ENCODE peak calls at places on chromosomes 2 and 18, in eight cellular contexts. O is fibroblast of the aortic adventitia; E is CD8-positive, alpha-beta T cell; Q is endothelial cell of umbilical vein; B is AG04450; L is lung; W is fibroblast of lung; Z is B cell. P is an unnamed sample.

GRCh38 chr2:68225119-68225632 is 27.2 kb downstream of the PPP3R1 start:
- DNase-seq in O (peak), E (no peak), Q (peak), B (no peak), L (peak), W (no peak), Z (no peak), P (peak)

GRCh38 chr2:4914551-4914950 is 777.6 kb upstream of the SOX11 start:
- DNase-seq in O (no peak), E (no peak), Q (no peak), B (no peak), L (no peak), W (peak), Z (no peak), P (no peak)

GRCh38 chr2:163644238-163644637 is 91.6 kb downstream of the FIGN start:
- DNase-seq in O (no peak), E (no peak), Q (no peak), B (no peak), L (no peak), W (peak), Z (no peak), P (no peak)

GRCh38 chr2:27545348-27546141 is 37.3 kb upstream of the ZNF512 start:
- DNase-seq in O (no peak), E (no peak), Q (no peak), B (no peak), L (no peak), W (peak), Z (no peak), P (no peak)

GRCh38 chr18:3250237-3251107 is 2.9 kb downstream of the MYL12A start:
- DNase-seq in O (peak), E (no peak), Q (peak), B (no peak), L (no peak), W (peak), Z (no peak), P (peak)

GRCh38 chr18:55142413-55142812 is 183.2 kb upstream of the CCDC68 start:
- DNase-seq in O (no peak), E (no peak), Q (no peak), B (no peak), L (no peak), W (peak), Z (no peak), P (no peak)

GRCh38 chr18:3777719-3778118 is 327.7 kb downstream of the TGIF1 start:
- DNase-seq in O (no peak), E (no peak), Q (no peak), B (no peak), L (no peak), W (no peak), Z (no peak), P (no peak)

GRCh38 chr18:79856119-79857080 is 58.7 kb downstream of the KCNG2 start:
- DNase-seq in O (peak), E (no peak), Q (no peak), B (no peak), L (no peak), W (peak), Z (peak), P (peak)

GRCh38 chr2:181396575-181397062 is 60.6 kb upstream of the ITGA4 start:
- DNase-seq in O (no peak), E (no peak), Q (no peak), B (no peak), L (no peak), W (peak), Z (no peak), P (no peak)

GRCh38 chr18:9996104-9996503 is 82.3 kb downstream of the VAPA start:
- DNase-seq in O (no peak), E (no peak), Q (no peak), B (no peak), L (no peak), W (no peak), Z (no peak), P (no peak)

GRCh38 chr2:10906926-10907479 is 4.7 kb upstream of the KCNF1 start:
- DNase-seq in O (no peak), E (no peak), Q (no peak), B (no peak), L (no peak), W (no peak), Z (no peak), P (no peak)

GRCh38 chr18:58603365-58604067 is 25.4 kb downstream of the ALPK2 start:
- DNase-seq in O (peak), E (no peak), Q (no peak), B (no peak), L (no peak), W (peak), Z (no peak), P (no peak)

GRCh38 chr2:41495050-41495449 is 552.8 kb upstream of the PKDCC start:
- DNase-seq in O (peak), E (no peak), Q (no peak), B (no peak), L (no peak), W (no peak), Z (no peak), P (peak)

GRCh38 chr18:13528739-13529392 is 197.5 kb downstream of the FAM210A start:
- DNase-seq in O (no peak), E (no peak), Q (no peak), B (no peak), L (no peak), W (no peak), Z (no peak), P (no peak)

GRCh38 chr2:19003554-19003953 is 354.9 kb downstream of the OSR1 start:
- DNase-seq in O (no peak), E (no peak), Q (no peak), B (no peak), L (no peak), W (no peak), Z (no peak), P (no peak)

GRCh38 chr2:85143463-85144082 is 10.4 kb downstream of the TCF7L1 start:
- DNase-seq in O (no peak), E (no peak), Q (no peak), B (no peak), L (peak), W (no peak), Z (no peak), P (no peak)

GRCh38 chr2:96962567-96963203 is 23.7 kb downstream of the FAM178B start:
- DNase-seq in O (no peak), E (peak), Q (no peak), B (no peak), L (no peak), W (no peak), Z (no peak), P (peak)

GRCh38 chr2:866887-867286 is 83.8 kb upstream of the SNTG2 start:
- DNase-seq in O (no peak), E (no peak), Q (no peak), B (no peak), L (no peak), W (no peak), Z (no peak), P (no peak)

GRCh38 chr2:217837001-217837491 is 165.7 kb downstream of the TNS1 start:
- DNase-seq in O (peak), E (no peak), Q (no peak), B (no peak), L (peak), W (peak), Z (no peak), P (peak)

GRCh38 chr2:234496442-234496834 is 443 bp downstream of the ARL4C start:
- DNase-seq in O (no peak), E (peak), Q (no peak), B (no peak), L (no peak), W (peak), Z (peak), P (peak)

GRCh38 chr2:204109681-204110080 is 173.1 kb downstream of the ICOS start:
- DNase-seq in O (no peak), E (no peak), Q (peak), B (no peak), L (no peak), W (no peak), Z (no peak), P (no peak)

GRCh38 chr2:241035142-241035817 is 36.9 kb downstream of the SNED1 start:
- DNase-seq in O (no peak), E (peak), Q (no peak), B (no peak), L (peak), W (no peak), Z (no peak), P (no peak)

GRCh38 chr2:43619511-43619910 is 17.5 kb upstream of the PLEKHH2 start:
- DNase-seq in O (no peak), E (no peak), Q (no peak), B (no peak), L (no peak), W (no peak), Z (no peak), P (no peak)

GRCh38 chr18:46224181-46224775 is 120.1 kb downstream of the HAUS1 start:
- DNase-seq in O (peak), E (no peak), Q (peak), B (no peak), L (no peak), W (peak), Z (no peak), P (no peak)

GRCh38 chr2:232942831-232943230 is 70.2 kb downstream of the NGEF start:
- DNase-seq in O (peak), E (no peak), Q (no peak), B (no peak), L (no peak), W (no peak), Z (no peak), P (no peak)

GRCh38 chr2:6337123-6337830 is 528.4 kb downstream of the CMPK2 start:
- DNase-seq in O (no peak), E (no peak), Q (no peak), B (no peak), L (no peak), W (no peak), Z (no peak), P (peak)

GRCh38 chr2:218400167-218400929 is 680 bp downstream of the CTDSP1 start:
- DNase-seq in O (no peak), E (no peak), Q (peak), B (no peak), L (peak), W (peak), Z (peak), P (no peak)

GRCh38 chr2:239816571-239816970 is 208.6 kb downstream of the NDUFA10 start:
- DNase-seq in O (no peak), E (no peak), Q (no peak), B (no peak), L (no peak), W (no peak), Z (no peak), P (no peak)

GRCh38 chr2:136381722-136382633 is 264.0 kb upstream of the CXCR4 start:
- DNase-seq in O (no peak), E (peak), Q (no peak), B (no peak), L (no peak), W (no peak), Z (peak), P (peak)

GRCh38 chr2:109253216-109253615 is 124.2 kb downstream of the SH3RF3 start:
- DNase-seq in O (no peak), E (no peak), Q (no peak), B (no peak), L (no peak), W (no peak), Z (no peak), P (no peak)

GRCh38 chr18:74328196-74328595 is 12.6 kb downstream of the C18orf63 start:
- DNase-seq in O (peak), E (no peak), Q (no peak), B (no peak), L (no peak), W (no peak), Z (no peak), P (no peak)

GRCh38 chr2:175883586-175884194 is 118.4 kb downstream of the LNPK start:
- DNase-seq in O (no peak), E (no peak), Q (no peak), B (no peak), L (no peak), W (no peak), Z (no peak), P (no peak)

GRCh38 chr18:33839452-33840225 is 261.6 kb downstream of the ASXL3 start:
- DNase-seq in O (peak), E (no peak), Q (peak), B (no peak), L (no peak), W (peak), Z (no peak), P (peak)

DNA sequence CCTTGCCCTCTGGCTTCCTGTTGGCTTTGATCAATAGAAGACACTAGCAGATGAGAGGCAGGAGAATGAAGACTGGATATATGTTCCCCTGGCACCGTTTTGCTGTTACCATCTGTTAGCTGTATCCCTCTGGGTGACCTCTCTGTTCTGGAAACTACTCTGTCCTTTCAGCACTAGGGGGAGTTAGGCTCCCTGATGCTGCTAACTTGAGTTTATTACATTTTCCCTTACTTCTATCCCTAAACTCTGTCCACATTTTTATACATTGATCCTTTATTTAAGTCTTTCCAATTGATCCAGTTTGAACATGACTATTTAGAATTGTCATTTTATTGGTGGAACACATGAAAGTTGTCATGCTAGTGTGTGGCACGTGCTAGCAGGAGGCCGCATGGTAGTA is 1014.3 kb upstream of the CDH2 start:
- DNase-seq in O (peak), E (no peak), Q (peak), B (peak), L (no peak), W (peak), Z (no peak), P (no peak)
- TF ChIP-seq CTCF in O (peak), E (no peak), Q (peak), B (peak), L (no peak), W (peak), Z (no peak), P (no peak)

DNA sequence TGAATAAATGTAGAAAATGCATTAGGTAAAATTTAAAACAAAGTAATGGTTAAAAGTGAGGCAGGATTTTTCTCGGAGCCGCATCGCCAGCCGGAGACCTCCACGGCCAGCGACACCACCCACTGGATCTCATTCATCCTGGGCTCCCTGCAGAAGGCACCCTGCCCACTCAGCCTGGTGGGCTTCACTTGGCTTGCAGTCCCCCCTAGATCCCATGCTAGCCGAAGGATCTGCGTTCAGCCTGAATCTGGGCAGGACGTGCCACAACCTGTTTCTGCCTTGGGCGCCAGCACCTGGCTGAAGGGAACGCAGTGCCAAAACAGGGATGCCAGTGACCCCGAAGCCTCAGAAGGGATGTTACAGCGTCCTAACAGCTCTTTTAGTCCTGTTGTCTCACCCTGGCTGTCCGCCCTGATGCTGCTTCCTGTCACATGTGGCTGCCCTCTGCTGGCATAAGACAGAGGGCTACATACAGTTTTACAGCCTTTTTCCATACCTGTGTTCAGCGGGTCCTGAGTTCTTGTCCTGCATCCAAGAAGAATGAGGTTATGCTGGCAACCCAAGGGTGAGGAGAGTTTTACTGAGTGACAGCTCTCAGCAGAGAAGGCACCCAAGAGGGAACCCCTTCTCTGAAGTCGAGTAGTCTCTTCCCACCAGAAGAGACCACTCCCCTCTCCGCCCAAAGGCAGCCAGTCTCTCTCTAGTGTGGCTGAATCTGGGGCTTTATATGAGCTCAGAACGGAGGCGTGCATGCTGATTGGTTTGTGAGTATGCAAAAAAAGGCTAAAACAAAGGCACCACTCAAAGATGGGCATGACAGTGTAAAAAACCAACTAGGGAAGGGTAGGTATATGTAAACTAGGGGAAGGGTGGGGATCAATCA is 173.1 kb upstream of the GYPC start:
- DNase-seq in O (no peak), E (no peak), Q (no peak), B (no peak), L (no peak), W (no peak), Z (no peak), P (peak)
- TF ChIP-seq CTCF in O (no peak), E (no peak), Q (no peak), B (no peak), L (no peak), W (no peak), Z (no peak), P (peak)

DNA sequence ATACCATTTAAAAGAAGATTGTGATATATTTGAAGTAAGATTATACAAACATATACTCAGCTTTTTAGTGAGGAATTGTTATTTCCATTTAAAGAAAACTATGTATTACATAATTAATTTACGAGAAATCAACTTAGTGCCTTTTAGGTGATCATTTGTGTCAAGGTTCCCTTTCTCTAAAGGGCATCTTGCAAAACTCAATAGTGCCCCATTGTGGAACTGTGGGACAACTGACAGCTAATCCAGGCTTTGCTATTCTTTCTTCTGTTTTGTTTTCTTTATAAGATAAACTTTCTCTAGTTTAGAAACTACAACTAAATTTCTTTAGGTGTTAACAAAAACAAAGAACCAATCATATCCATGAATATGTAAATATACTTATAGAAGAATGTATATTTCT is 24.3 kb upstream of the VIT start:
- DNase-seq in O (peak), E (no peak), Q (peak), B (no peak), L (no peak), W (peak), Z (no peak), P (peak)
- TF ChIP-seq CTCF in O (peak), E (no peak), Q (peak), B (peak), L (no peak), W (peak), Z (no peak), P (peak)

GRCh38 chr2:207334631-207335371 is 169.1 kb upstream of the KLF7 start:
- DNase-seq in O (peak), E (no peak), Q (peak), B (peak), L (peak), W (peak), Z (no peak), P (peak)
- TF ChIP-seq CTCF in O (no peak), E (no peak), Q (no peak), B (no peak), L (no peak), W (no peak), Z (no peak), P (no peak)

GRCh38 chr2:98487101-98487805 is 42.6 kb downstream of the INPP4A start:
- DNase-seq in O (no peak), E (no peak), Q (no peak), B (no peak), L (no peak), W (no peak), Z (no peak), P (no peak)

GRCh38 chr2:98486374-98486981 is 41.8 kb downstream of the INPP4A start:
- DNase-seq in O (no peak), E (no peak), Q (no peak), B (no peak), L (no peak), W (no peak), Z (no peak), P (no peak)

GRCh38 chr2:98489971-98490962 is 45.6 kb downstream of the INPP4A start:
- DNase-seq in O (no peak), E (no peak), Q (no peak), B (no peak), L (no peak), W (no peak), Z (no peak), P (no peak)

GRCh38 chr2:98487806-98488189 is 43.1 kb downstream of the INPP4A start:
- DNase-seq in O (no peak), E (no peak), Q (peak), B (no peak), L (no peak), W (no peak), Z (peak), P (peak)

GRCh38 chr2:98488252-98488651 is 43.6 kb downstream of the INPP4A start:
- DNase-seq in O (no peak), E (no peak), Q (no peak), B (no peak), L (no peak), W (no peak), Z (no peak), P (no peak)
- TF ChIP-seq CTCF in O (no peak), E (peak), Q (no peak), B (no peak), L (no peak), W (no peak), Z (peak), P (no peak)

DNA sequence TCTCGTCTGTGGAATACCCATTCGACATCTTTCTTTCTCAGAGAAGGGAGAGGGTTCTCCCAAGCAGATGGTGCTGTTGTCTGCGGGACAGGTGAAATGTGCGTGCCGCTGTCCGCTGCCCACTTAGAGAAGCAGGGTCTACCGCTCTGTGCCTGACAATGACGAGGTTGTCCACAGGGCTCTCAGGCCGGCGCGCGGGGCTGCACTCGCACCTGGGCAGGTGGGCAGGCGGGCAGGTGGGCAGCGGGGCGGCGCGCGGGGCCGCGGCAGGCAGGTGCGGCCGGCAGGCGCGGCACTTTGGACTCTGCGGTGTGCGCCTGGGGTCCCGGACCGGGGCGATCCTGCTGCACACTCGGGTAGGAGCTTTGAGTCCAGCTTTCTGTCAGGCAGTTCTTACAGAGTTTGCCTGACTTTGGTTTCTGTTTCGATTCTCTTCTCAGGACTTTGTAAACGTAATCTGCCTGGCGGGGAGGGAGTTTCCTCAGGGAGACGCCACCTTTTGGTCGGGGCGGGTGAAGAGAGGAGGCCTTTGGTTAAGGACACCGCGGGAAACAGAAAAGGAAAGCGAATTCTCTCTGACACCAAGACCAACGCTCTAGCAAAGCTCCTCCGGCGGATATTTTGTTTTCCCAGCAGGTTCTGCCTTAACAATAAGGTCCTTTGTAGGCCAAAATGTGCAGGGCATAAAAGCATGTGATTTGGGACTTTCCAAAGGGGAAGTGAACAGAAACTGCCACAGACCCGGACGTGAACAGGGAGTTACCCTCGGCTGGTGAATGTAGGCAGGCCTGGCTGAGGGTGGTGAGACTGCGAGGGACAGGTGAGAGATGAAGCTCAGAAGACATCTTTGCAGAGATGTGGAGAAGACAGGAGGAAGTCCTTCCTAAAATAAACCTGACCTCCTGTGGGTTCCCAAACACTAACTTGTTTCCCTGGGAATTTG is at the start of gene IFIH1:
- DNase-seq in O (peak), E (peak), Q (peak), B (peak), L (peak), W (peak), Z (peak), P (peak)
- TF ChIP-seq CTCF in O (peak), E (no peak), Q (peak), B (peak), L (peak), W (peak), Z (peak), P (peak)

GRCh38 chr2:236319036-236319435 is 54.8 kb upstream of the ASB18 start:
- DNase-seq in O (no peak), E (no peak), Q (no peak), B (no peak), L (no peak), W (no peak), Z (no peak), P (no peak)
- TF ChIP-seq CTCF in O (no peak), E (no peak), Q (no peak), B (no peak), L (no peak), W (no peak), Z (no peak), P (no peak)